ENCODE peak calls at places on chromosomes 16 and 17, in four cellular contexts. O is HEK293T, I is HepG2, M is K562. F is an unnamed sample.

GRCh38 chr17:59616253-59616920 is 3.3 kb upstream of the CLTC start:
- DNase-seq in O (no peak), I (no peak), M (peak), F (no peak)

GRCh38 chr17:67467500-67468481 is 90.7 kb downstream of the PITPNC1 start:
- DNase-seq in O (no peak), I (no peak), M (no peak), F (no peak)

GRCh38 chr16:87360862-87361610 is 22.5 kb downstream of the FBXO31 start:
- DNase-seq in O (no peak), I (no peak), M (no peak), F (no peak)

GRCh38 chr17:3553419-3554401 is 3.9 kb downstream of the TRPV3 start:
- DNase-seq in O (no peak), I (no peak), M (no peak), F (no peak)

GRCh38 chr17:73208139-73208827 is 15.4 kb downstream of the COG1 start:
- DNase-seq in O (no peak), I (no peak), M (no peak), F (no peak)

GRCh38 chr17:19769946-19770652 is 22.0 kb upstream of the ALDH3A1 start:
- DNase-seq in O (no peak), I (no peak), M (no peak), F (no peak)

GRCh38 chr16:17354121-17354750 is 116.5 kb downstream of the XYLT1 start:
- DNase-seq in O (no peak), I (no peak), M (no peak), F (no peak)

GRCh38 chr17:27601069-27601974 is 29.7 kb upstream of the LGALS9 start:
- DNase-seq in O (peak), I (peak), M (peak), F (peak)

GRCh38 chr17:80842456-80843053 is 149.1 kb upstream of the CHMP6 start:
- DNase-seq in O (no peak), I (no peak), M (no peak), F (no peak)

GRCh38 chr16:4273858-4274291 is 1.1 kb upstream of the TFAP4 start:
- DNase-seq in O (peak), I (peak), M (no peak), F (no peak)

GRCh38 chr16:84446086-84446485 is 58.4 kb downstream of the MEAK7 start:
- DNase-seq in O (no peak), I (no peak), M (no peak), F (no peak)

GRCh38 chr17:81040791-81041337 is 5.9 kb downstream of the BAIAP2 start:
- DNase-seq in O (peak), I (peak), M (peak), F (no peak)

GRCh38 chr16:88464447-88465318 is 11.6 kb downstream of the ZFPM1 start:
- DNase-seq in O (no peak), I (no peak), M (peak), F (no peak)

GRCh38 chr16:81863630-81864352 is 84.7 kb downstream of the PLCG2 start:
- DNase-seq in O (no peak), I (no peak), M (no peak), F (peak)

GRCh38 chr17:78379134-78379497 is 667 bp downstream of the PGS1 start:
- DNase-seq in O (no peak), I (peak), M (no peak), F (no peak)

GRCh38 chr16:82133798-82134197 is 36.2 kb downstream of the MPHOSPH6 start:
- DNase-seq in O (no peak), I (no peak), M (no peak), F (no peak)

GRCh38 chr16:77344306-77344705 is 90.5 kb downstream of the ADAMTS18 start:
- DNase-seq in O (no peak), I (no peak), M (no peak), F (no peak)

GRCh38 chr16:53219795-53220194 is 165.0 kb downstream of the CHD9 start:
- DNase-seq in O (no peak), I (no peak), M (no peak), F (no peak)

GRCh38 chr16:66401610-66402009 is 25.5 kb upstream of the BEAN1 start:
- DNase-seq in O (no peak), I (no peak), M (no peak), F (no peak)

GRCh38 chr16:68019167-68019680 is 3.5 kb upstream of the DPEP2NB start:
- DNase-seq in O (no peak), I (no peak), M (no peak), F (no peak)

GRCh38 chr16:67183284-67183626 is 508 bp downstream of the MATCAP1 start:
- DNase-seq in O (no peak), I (no peak), M (no peak), F (no peak)

GRCh38 chr16:80683646-80684045 is 120.8 kb downstream of the CDYL2 start:
- DNase-seq in O (no peak), I (no peak), M (no peak), F (no peak)

GRCh38 chr16:24036614-24037013 is 200.8 kb downstream of the PRKCB start:
- DNase-seq in O (peak), I (peak), M (peak), F (no peak)

GRCh38 chr16:68416057-68417046 is 32.0 kb downstream of the SMPD3 start:
- DNase-seq in O (no peak), I (no peak), M (no peak), F (no peak)

GRCh38 chr17:58531661-58532554 is 17.5 kb upstream of the MTMR4 start:
- DNase-seq in O (peak), I (no peak), M (peak), F (no peak)

GRCh38 chr17:59746849-59747445 is 39.5 kb downstream of the VMP1 start:
- DNase-seq in O (peak), I (peak), M (peak), F (no peak)

GRCh38 chr16:85628651-85629050 is 15.5 kb downstream of the GSE1 start:
- DNase-seq in O (no peak), I (no peak), M (peak), F (no peak)

GRCh38 chr17:73179878-73180277 is 13.0 kb upstream of the COG1 start:
- DNase-seq in O (no peak), I (no peak), M (no peak), F (no peak)

GRCh38 chr17:10121971-10122707 is 76.3 kb downstream of the GAS7 start:
- DNase-seq in O (no peak), I (no peak), M (no peak), F (peak)

DNA sequence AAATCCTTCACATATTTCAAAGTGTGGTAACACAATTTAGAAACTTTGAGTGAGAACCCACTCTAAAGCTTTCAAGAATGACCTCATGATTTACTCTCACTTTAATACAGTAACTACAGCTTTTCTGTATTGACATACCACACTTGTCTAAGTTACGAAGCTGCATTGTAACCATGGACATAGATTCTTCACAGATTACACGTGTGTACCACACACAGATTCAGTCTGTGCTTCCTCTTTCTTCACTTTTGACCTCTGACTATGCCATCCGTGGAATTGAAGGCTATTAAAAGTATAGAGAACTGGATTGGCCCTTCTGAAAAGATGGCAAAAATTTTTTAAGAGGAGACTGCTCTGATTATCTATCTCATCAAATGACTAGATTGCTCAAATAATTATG is 172.7 kb downstream of the TANC2 start:
- DNase-seq in O (no peak), I (no peak), M (no peak), F (no peak)
- TF ChIP-seq TARDBP in O (no peak), I (no peak), M (no peak), F (no peak)

GRCh38 chr17:5191541-5192417 is at the start of gene ZNF594:
- DNase-seq in O (peak), I (peak), M (peak), F (peak)
- TF ChIP-seq TARDBP in O (no peak), I (peak), M (no peak), F (no peak)

GRCh38 chr17:83065660-83066542 is 13.5 kb upstream of the METRNL start:
- DNase-seq in O (no peak), I (no peak), M (no peak), F (no peak)
- TF ChIP-seq TARDBP in O (no peak), I (no peak), M (no peak), F (no peak)

DNA sequence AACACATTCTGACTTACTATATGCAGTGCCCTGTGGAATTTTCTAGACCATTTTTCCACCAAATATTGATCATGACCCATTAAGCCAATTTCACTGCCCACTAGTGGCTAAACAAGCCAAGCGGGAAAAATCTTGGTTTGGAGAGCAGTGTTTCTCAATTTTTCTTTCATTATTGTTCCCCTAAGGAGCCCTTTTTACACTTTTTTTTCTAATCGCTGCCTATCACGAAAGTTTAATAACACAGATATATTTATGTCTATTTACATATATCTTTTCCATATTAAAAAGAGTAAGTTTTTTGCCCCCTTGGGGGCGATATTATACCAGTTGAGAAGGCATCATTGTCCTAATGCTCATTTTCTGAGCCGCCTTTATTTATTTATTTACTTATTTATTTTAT is 10.8 kb upstream of the TLCD3B start:
- DNase-seq in O (no peak), I (no peak), M (peak), F (no peak)
- TF ChIP-seq TARDBP in O (no peak), I (no peak), M (no peak), F (no peak)

GRCh38 chr16:57537596-57538234 is 1.3 kb upstream of the CCDC102A start:
- DNase-seq in O (peak), I (no peak), M (no peak), F (no peak)
- TF ChIP-seq TARDBP in O (no peak), I (no peak), M (no peak), F (no peak)

DNA sequence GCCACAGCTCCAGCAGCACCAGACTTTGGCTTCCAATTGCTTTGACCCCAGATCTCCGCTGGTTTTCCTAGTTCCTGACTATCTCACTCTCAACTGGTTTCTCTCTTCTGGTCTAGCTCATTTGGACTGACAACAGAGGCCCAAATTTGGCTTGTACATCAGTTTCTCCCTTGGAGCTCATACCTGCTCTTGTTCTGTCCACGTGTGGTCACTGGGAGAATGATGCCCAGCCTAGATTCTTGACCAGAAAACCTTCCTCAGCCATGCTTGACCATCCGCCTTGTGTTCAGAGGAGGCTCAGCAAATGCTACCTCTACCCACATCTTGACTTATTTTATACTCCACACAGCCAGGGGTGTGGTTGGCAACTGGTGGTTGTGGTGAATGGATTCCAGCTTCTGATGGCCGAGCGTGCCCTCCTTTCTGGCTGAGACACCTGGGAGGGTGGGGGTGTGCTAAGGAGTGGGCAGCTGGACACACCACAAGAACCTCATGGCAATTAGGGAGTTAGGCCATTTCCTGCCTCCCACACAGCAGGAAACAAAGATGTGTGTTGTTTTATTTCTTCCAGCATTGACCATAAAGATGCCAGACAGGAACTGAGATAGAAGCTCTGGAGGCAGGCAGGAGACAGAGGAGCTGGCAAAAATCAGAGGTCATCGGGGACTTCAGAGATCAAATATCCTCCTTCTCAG is 93.8 kb upstream of the FAM20A start:
- DNase-seq in O (no peak), I (no peak), M (no peak), F (no peak)
- TF ChIP-seq TARDBP in O (no peak), I (no peak), M (no peak), F (no peak)